ENCODE peak calls at places on chromosome 7, in four cellular contexts. Y, K, S and H are unnamed samples.

GRCh38 chr7:101094791-101095375 is 9.6 kb downstream of the TRIM56 start:
- DNase-seq in K (no peak), S (no peak), Y (peak; percentile 51), H (no peak)

GRCh38 chr7:53658956-53659355 is 623.5 kb downstream of the POM121L12 start:
- DNase-seq in S (no peak), K (no peak), Y (no peak), H (no peak)

GRCh38 chr7:108109216-108109908 is 20.8 kb downstream of the LAMB4 start:
- DNase-seq in Y (peak; percentile 48), S (peak; percentile 15), K (no peak), H (no peak)

GRCh38 chr7:112481337-112481736 is 546 bp downstream of the LSMEM1 start:
- DNase-seq in K (no peak), S (no peak), Y (no peak), H (no peak)

GRCh38 chr7:36155811-36156361 is 2.8 kb downstream of the EEPD1 start:
- DNase-seq in Y (peak; percentile 68), S (peak; percentile 7), K (no peak), H (no peak)

GRCh38 chr7:121195859-121196588 is 132.8 kb upstream of the WNT16 start:
- DNase-seq in K (no peak), S (no peak), Y (no peak), H (no peak)

GRCh38 chr7:77806425-77806824 is 7.9 kb downstream of the PHTF2 start:
- DNase-seq in S (no peak), K (no peak), Y (no peak), H (no peak)

GRCh38 chr7:69683002-69683401 is 84.7 kb downstream of the AUTS2 start:
- DNase-seq in K (no peak), Y (no peak), S (no peak), H (no peak)

GRCh38 chr7:107344799-107345198 is 125.1 kb upstream of the GPR22 start:
- DNase-seq in Y (no peak), K (no peak), S (no peak), H (no peak)

GRCh38 chr7:4965295-4966022 is 6.5 kb upstream of the MMD2 start:
- DNase-seq in Y (no peak), S (no peak), K (no peak), H (no peak)

GRCh38 chr7:29401827-29402226 is 161.8 kb upstream of the PRR15 start:
- DNase-seq in K (no peak), Y (no peak), S (no peak), H (no peak)

GRCh38 chr7:30147785-30148184 is 13.0 kb downstream of the MTURN start:
- DNase-seq in Y (no peak), K (no peak), S (no peak), H (no peak)

GRCh38 chr7:81616951-81617350 is 152.9 kb downstream of the HGF start:
- DNase-seq in Y (no peak), S (no peak), K (no peak), H (no peak)

GRCh38 chr7:151946932-151947331 is 9.3 kb upstream of the GALNTL5 start:
- DNase-seq in S (no peak), Y (no peak), K (no peak), H (no peak)

GRCh38 chr7:96996937-96997511 is 8.3 kb upstream of the DLX6 start:
- DNase-seq in K (no peak), S (no peak), Y (no peak), H (no peak)

GRCh38 chr7:27243340-27244163 is 950 bp downstream of the EVX1 start:
- DNase-seq in Y (no peak), S (no peak), K (no peak), H (no peak)
- H3K4me3 ChIP-seq in Y (no peak overlapping the region), S (no peak overlapping the region), K (no peak overlapping the region), H (no peak overlapping the region)

GRCh38 chr7:6258440-6259182 is 13.8 kb downstream of the CYTH3 start:
- DNase-seq in K (no peak), S (peak; percentile 35), Y (no peak), H (no peak)
- H3K27ac ChIP-seq in K (peak overlapping the region; percentile 78), S (no peak overlapping the region), Y (no peak overlapping the region), H (peak overlapping the region; percentile 67)

DNA sequence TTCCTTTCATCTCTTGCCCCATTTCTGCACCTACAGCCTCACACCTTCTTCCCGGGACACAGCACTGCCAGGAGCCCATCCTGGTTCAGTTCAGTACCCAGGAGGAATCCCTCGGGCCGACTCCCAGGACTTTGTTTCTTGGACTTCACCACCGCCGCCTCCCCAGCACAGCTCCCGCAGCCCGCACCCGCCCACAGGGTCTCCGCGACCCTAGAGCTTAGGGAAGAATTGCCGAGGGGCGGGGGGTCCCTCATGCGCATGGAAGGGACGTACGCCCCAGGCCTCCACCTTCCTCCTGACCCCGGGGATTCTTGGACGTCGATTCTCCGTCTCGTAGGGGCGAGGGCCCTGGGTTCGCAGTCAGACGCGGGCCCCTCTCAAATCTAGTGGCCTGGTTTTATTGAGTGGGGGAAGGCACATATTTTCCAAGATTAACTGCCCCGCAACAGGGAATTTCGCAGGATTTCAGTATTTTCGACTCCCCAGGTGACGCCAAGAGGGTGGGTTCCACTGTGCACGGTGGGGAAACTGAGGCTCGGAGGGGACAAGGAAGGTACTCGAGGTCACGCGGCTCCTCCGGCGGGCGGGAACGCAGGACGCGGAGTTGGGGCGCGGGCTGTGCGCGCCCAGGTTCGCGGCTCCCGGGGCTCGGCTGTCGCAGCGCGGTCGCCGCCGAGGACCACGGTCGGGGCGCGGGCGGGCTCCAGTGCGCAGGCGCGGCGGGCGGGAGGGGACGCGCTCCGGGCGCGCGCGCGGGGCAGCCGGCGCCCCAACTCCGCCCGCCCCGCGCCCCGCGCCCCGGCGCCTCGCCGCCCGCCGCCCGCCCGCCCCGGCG is at the start of gene ADCY1:
- DNase-seq in Y (no peak), S (no peak), K (no peak), H (no peak)
- H3K4me3 ChIP-seq in Y (no peak within 1 kb of the TSS), S (no peak within 1 kb of the TSS), K (peak within 1 kb of the TSS; percentile 28), H (peak within 1 kb of the TSS; percentile 56)

DNA sequence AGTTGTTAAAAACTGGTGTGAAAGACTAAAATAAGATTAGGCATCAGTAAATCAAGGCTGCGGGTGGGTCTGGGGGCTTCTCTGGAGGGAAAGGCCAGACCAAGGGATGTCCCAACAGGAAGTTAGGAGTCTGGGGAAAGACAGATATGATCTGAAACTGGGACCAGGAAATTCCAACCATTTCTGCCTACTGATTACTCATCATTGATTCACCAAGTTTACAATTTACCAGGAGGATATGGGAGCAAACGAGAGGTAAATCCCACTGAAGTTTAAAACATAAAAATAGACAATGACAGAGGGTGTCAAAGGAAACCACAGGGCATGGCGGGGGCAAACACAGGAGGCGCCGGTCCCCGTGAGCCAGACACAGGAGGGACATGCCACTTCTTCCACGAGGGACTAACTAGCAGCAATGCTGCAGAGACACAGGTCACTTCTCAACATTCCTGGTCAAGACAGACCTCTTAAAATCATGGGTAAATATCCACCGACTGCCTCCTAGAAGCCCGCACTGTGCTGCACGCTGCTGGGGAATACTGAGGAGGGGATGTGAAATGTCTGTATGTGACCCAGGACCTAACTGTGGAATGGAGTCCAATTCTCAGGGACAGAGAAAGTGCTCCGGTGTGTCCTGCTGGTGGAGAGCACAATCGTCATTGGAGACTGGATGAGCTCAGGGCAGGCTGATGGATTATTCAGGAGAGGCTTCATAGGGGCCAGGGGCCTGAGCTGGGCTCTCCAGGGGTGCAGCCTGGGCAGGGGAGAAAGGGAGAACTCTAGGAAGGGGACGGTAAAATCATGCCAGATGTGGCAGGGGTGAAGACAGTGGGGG is 153.4 kb upstream of the KLF14 start:
- DNase-seq in S (no peak), K (no peak), Y (no peak), H (no peak)
- H3K27ac ChIP-seq in S (no peak overlapping the region), K (peak overlapping the region; percentile 94), Y (no peak overlapping the region), H (peak overlapping the region; percentile 30)

DNA sequence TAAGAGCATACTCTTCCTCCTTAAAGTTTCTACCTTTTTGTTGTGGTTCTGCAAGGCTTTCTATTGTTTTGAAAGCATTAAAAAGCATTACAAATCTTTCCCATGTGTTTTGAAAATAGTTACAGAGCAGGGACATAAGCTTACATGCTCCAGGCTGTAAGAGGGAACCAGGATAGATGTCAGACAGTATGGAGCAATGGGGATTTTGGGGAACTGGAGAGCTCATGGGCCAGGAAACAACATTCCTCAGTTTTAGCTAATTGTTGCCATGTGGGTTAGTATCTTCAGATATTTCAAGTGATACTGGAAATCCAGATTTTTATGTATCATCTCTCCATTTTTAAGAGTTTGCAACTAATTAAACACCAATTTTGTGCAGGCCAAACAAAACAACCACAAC is 3.5 kb downstream of the MDFIC start:
- DNase-seq in K (no peak), Y (no peak), S (no peak), H (no peak)
- H3K4me3 ChIP-seq in K (no peak overlapping the region), Y (no peak overlapping the region), S (no peak overlapping the region), H (peak overlapping the region; percentile 11)

GRCh38 chr7:128861957-128862570 is 592 bp upstream of the ATP6V1F start:
- DNase-seq in K (no peak), S (no peak), Y (no peak), H (no peak)
- H3K27ac ChIP-seq in K (peak overlapping the region; percentile 91), S (no peak overlapping the region), Y (no peak overlapping the region), H (no peak overlapping the region)

GRCh38 chr7:40162516-40162915 is 27.7 kb downstream of the SUGCT start:
- DNase-seq in S (no peak), K (no peak), Y (no peak), H (no peak)

GRCh38 chr7:40151504-40151903 is 16.7 kb downstream of the SUGCT start:
- DNase-seq in S (no peak), K (no peak), Y (no peak), H (no peak)

DNA sequence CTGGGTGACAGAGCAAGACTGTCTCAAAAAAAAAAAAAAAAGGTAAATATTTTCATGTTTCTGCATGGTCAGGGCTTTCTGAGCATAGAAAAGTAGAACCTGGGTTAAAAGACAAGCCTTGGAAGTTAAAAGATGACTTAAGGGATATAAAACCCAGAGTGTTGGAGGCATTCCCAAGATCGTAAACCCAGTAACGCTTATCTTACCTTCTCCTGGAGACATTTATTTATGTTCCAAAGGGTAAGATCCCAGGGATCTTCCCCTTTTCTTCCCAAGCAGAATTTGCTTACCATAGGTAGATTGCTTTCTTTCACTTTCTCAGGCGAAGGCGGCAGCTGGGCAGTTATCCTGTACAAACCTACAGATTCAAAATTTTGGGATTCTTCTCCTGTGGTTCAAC is 22.2 kb downstream of the SUGCT start:
- DNase-seq in Y (peak; percentile 17), S (no peak), K (no peak), H (no peak)
- H3K4me3 ChIP-seq in Y (no peak overlapping the region), S (no peak overlapping the region), K (no peak overlapping the region), H (no peak overlapping the region)

DNA sequence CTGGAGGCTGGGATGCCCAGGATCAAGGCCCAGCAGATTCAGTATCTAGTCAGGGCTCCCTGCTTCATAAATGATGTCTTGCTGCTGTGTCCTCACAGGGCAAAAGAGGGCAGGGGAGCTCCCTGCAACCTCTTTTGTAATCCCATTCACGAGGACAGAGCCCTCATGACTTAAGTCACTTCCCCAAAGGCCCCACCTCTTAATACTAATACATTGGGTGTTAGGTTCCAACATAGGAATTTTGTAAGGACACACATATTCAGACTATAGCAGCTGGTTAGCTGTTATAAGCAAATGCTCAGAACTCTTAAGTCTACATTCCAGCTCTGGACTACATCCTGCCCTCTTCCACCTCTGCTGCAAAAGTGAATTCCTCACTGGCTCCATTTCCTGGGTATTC is 63.0 kb downstream of the VOPP1 start:
- DNase-seq in Y (no peak), K (no peak), S (no peak), H (no peak)
- H3K27ac ChIP-seq in Y (no peak overlapping the region), K (no peak overlapping the region), S (no peak overlapping the region), H (no peak overlapping the region)